ENCODE peak calls at places on chromosome 17, in ten cellular contexts. One of them, this sample, is unnamed.

GRCh38 chr17:31480067-31480466 is 88.6 kb downstream of the RAB11FIP4 start:
- DNase-seq in fibroblast of the aortic adventitia: no peak
- DNase-seq in mesenchymal stem cell: no peak
- DNase-seq in AG10803: no peak
- DNase-seq in psoas muscle: peak
- DNase-seq in lung: no peak
- DNase-seq in BJ: no peak
- DNase-seq in RWPE2: no peak
- DNase-seq in CD8-positive, alpha-beta memory T cell: no peak
- DNase-seq in adrenal gland: no peak
- DNase-seq in this sample: no peak

GRCh38 chr17:78915872-78916632 is 9.1 kb downstream of the TIMP2 start:
- DNase-seq in fibroblast of the aortic adventitia: peak
- DNase-seq in mesenchymal stem cell: peak
- DNase-seq in AG10803: peak
- DNase-seq in psoas muscle: peak
- DNase-seq in lung: peak
- DNase-seq in BJ: no peak
- DNase-seq in RWPE2: no peak
- DNase-seq in CD8-positive, alpha-beta memory T cell: no peak
- DNase-seq in adrenal gland: peak
- DNase-seq in this sample: no peak

GRCh38 chr17:72077326-72077960 is 43.4 kb upstream of the SOX9 start:
- DNase-seq in fibroblast of the aortic adventitia: no peak
- DNase-seq in mesenchymal stem cell: no peak
- DNase-seq in AG10803: no peak
- DNase-seq in psoas muscle: no peak
- DNase-seq in lung: no peak
- DNase-seq in BJ: no peak
- DNase-seq in RWPE2: no peak
- DNase-seq in CD8-positive, alpha-beta memory T cell: no peak
- DNase-seq in adrenal gland: no peak
- DNase-seq in this sample: no peak

GRCh38 chr17:50153650-50154575 is 3.4 kb upstream of the PPP1R9B start:
- DNase-seq in fibroblast of the aortic adventitia: peak
- DNase-seq in mesenchymal stem cell: no peak
- DNase-seq in AG10803: no peak
- DNase-seq in psoas muscle: peak
- DNase-seq in lung: no peak
- DNase-seq in BJ: no peak
- DNase-seq in RWPE2: no peak
- DNase-seq in CD8-positive, alpha-beta memory T cell: no peak
- DNase-seq in adrenal gland: peak
- DNase-seq in this sample: no peak

GRCh38 chr17:356671-357434 is 4.2 kb upstream of the RPH3AL start:
- DNase-seq in fibroblast of the aortic adventitia: no peak
- DNase-seq in mesenchymal stem cell: no peak
- DNase-seq in AG10803: no peak
- DNase-seq in psoas muscle: peak
- DNase-seq in lung: no peak
- DNase-seq in BJ: no peak
- DNase-seq in RWPE2: no peak
- DNase-seq in CD8-positive, alpha-beta memory T cell: no peak
- DNase-seq in adrenal gland: no peak
- DNase-seq in this sample: no peak

GRCh38 chr17:47315451-47316266 is 8.1 kb upstream of the EFCAB13 start:
- DNase-seq in fibroblast of the aortic adventitia: peak
- DNase-seq in mesenchymal stem cell: peak
- DNase-seq in AG10803: peak
- DNase-seq in psoas muscle: no peak
- DNase-seq in lung: no peak
- DNase-seq in BJ: no peak
- DNase-seq in RWPE2: no peak
- DNase-seq in CD8-positive, alpha-beta memory T cell: peak
- DNase-seq in adrenal gland: peak
- DNase-seq in this sample: no peak

GRCh38 chr17:82933911-82934310 is 94.1 kb upstream of the ZNF750 start:
- DNase-seq in fibroblast of the aortic adventitia: no peak
- DNase-seq in mesenchymal stem cell: no peak
- DNase-seq in AG10803: no peak
- DNase-seq in psoas muscle: peak
- DNase-seq in lung: no peak
- DNase-seq in BJ: no peak
- DNase-seq in RWPE2: peak
- DNase-seq in CD8-positive, alpha-beta memory T cell: peak
- DNase-seq in adrenal gland: no peak
- DNase-seq in this sample: peak

GRCh38 chr17:17774009-17774881 is 62.5 kb downstream of the SREBF1 start:
- DNase-seq in fibroblast of the aortic adventitia: peak
- DNase-seq in mesenchymal stem cell: peak
- DNase-seq in AG10803: no peak
- DNase-seq in psoas muscle: peak
- DNase-seq in lung: no peak
- DNase-seq in BJ: no peak
- DNase-seq in RWPE2: no peak
- DNase-seq in CD8-positive, alpha-beta memory T cell: no peak
- DNase-seq in adrenal gland: peak
- DNase-seq in this sample: no peak

GRCh38 chr17:41896726-41897125 is 22.0 kb downstream of the ACLY start:
- DNase-seq in fibroblast of the aortic adventitia: no peak
- DNase-seq in mesenchymal stem cell: no peak
- DNase-seq in AG10803: no peak
- DNase-seq in psoas muscle: no peak
- DNase-seq in lung: no peak
- DNase-seq in BJ: no peak
- DNase-seq in RWPE2: no peak
- DNase-seq in CD8-positive, alpha-beta memory T cell: no peak
- DNase-seq in adrenal gland: no peak
- DNase-seq in this sample: no peak

GRCh38 chr17:1639549-1639948 is 6.0 kb downstream of the SCARF1 start:
- DNase-seq in fibroblast of the aortic adventitia: no peak
- DNase-seq in mesenchymal stem cell: no peak
- DNase-seq in AG10803: no peak
- DNase-seq in psoas muscle: no peak
- DNase-seq in lung: peak
- DNase-seq in BJ: no peak
- DNase-seq in RWPE2: no peak
- DNase-seq in CD8-positive, alpha-beta memory T cell: no peak
- DNase-seq in adrenal gland: no peak
- DNase-seq in this sample: no peak

GRCh38 chr17:42687707-42688275 is 5.5 kb downstream of the CNTNAP1 start:
- DNase-seq in fibroblast of the aortic adventitia: no peak
- DNase-seq in mesenchymal stem cell: no peak
- DNase-seq in AG10803: no peak
- DNase-seq in psoas muscle: no peak
- DNase-seq in lung: no peak
- DNase-seq in BJ: no peak
- DNase-seq in RWPE2: no peak
- DNase-seq in CD8-positive, alpha-beta memory T cell: no peak
- DNase-seq in adrenal gland: no peak
- DNase-seq in this sample: no peak

GRCh38 chr17:4594406-4595349 is 10.3 kb downstream of the SMTNL2 start:
- DNase-seq in fibroblast of the aortic adventitia: no peak
- DNase-seq in mesenchymal stem cell: no peak
- DNase-seq in AG10803: no peak
- DNase-seq in psoas muscle: peak
- DNase-seq in lung: no peak
- DNase-seq in BJ: no peak
- DNase-seq in RWPE2: no peak
- DNase-seq in CD8-positive, alpha-beta memory T cell: no peak
- DNase-seq in adrenal gland: no peak
- DNase-seq in this sample: no peak

GRCh38 chr17:72362466-72363335 is 241.9 kb downstream of the SOX9 start:
- DNase-seq in fibroblast of the aortic adventitia: peak
- DNase-seq in mesenchymal stem cell: peak
- DNase-seq in AG10803: peak
- DNase-seq in psoas muscle: no peak
- DNase-seq in lung: no peak
- DNase-seq in BJ: no peak
- DNase-seq in RWPE2: no peak
- DNase-seq in CD8-positive, alpha-beta memory T cell: no peak
- DNase-seq in adrenal gland: no peak
- DNase-seq in this sample: no peak

GRCh38 chr17:14755002-14755401 is 454.1 kb downstream of the HS3ST3B1 start:
- DNase-seq in fibroblast of the aortic adventitia: no peak
- DNase-seq in mesenchymal stem cell: peak
- DNase-seq in AG10803: peak
- DNase-seq in psoas muscle: no peak
- DNase-seq in lung: no peak
- DNase-seq in BJ: peak
- DNase-seq in RWPE2: no peak
- DNase-seq in CD8-positive, alpha-beta memory T cell: no peak
- DNase-seq in adrenal gland: no peak
- DNase-seq in this sample: no peak

GRCh38 chr17:8397636-8398035 is at the start of gene RNF222:
- DNase-seq in fibroblast of the aortic adventitia: no peak
- DNase-seq in mesenchymal stem cell: no peak
- DNase-seq in AG10803: no peak
- DNase-seq in psoas muscle: no peak
- DNase-seq in lung: no peak
- DNase-seq in BJ: no peak
- DNase-seq in RWPE2: no peak
- DNase-seq in CD8-positive, alpha-beta memory T cell: no peak
- DNase-seq in adrenal gland: no peak
- DNase-seq in this sample: no peak
- H3K4me3 ChIP-seq in fibroblast of the aortic adventitia: no peak
- H3K4me3 ChIP-seq in mesenchymal stem cell: no peak
- H3K4me3 ChIP-seq in AG10803: no peak
- H3K4me3 ChIP-seq in psoas muscle: no peak
- H3K4me3 ChIP-seq in lung: no peak
- H3K4me3 ChIP-seq in BJ: no peak
- H3K4me3 ChIP-seq in RWPE2: no peak
- H3K4me3 ChIP-seq in CD8-positive, alpha-beta memory T cell: no peak
- H3K4me3 ChIP-seq in adrenal gland: no peak
- H3K4me3 ChIP-seq in this sample: no peak

GRCh38 chr17:29617125-29617480 is 5.6 kb downstream of the CORO6 start:
- DNase-seq in fibroblast of the aortic adventitia: peak
- DNase-seq in mesenchymal stem cell: peak
- DNase-seq in AG10803: peak
- DNase-seq in psoas muscle: peak
- DNase-seq in lung: peak
- DNase-seq in BJ: no peak
- DNase-seq in RWPE2: no peak
- DNase-seq in CD8-positive, alpha-beta memory T cell: peak
- DNase-seq in adrenal gland: peak
- DNase-seq in this sample: peak
- H3K4me3 ChIP-seq in fibroblast of the aortic adventitia: no peak
- H3K4me3 ChIP-seq in mesenchymal stem cell: peak
- H3K4me3 ChIP-seq in AG10803: peak
- H3K4me3 ChIP-seq in psoas muscle: peak
- H3K4me3 ChIP-seq in lung: no peak
- H3K4me3 ChIP-seq in BJ: no peak
- H3K4me3 ChIP-seq in RWPE2: no peak
- H3K4me3 ChIP-seq in CD8-positive, alpha-beta memory T cell: peak
- H3K4me3 ChIP-seq in adrenal gland: no peak
- H3K4me3 ChIP-seq in this sample: peak

GRCh38 chr17:55433029-55433628 is 11.5 kb upstream of the MMD start:
- DNase-seq in fibroblast of the aortic adventitia: no peak
- DNase-seq in mesenchymal stem cell: no peak
- DNase-seq in AG10803: no peak
- DNase-seq in psoas muscle: no peak
- DNase-seq in lung: no peak
- DNase-seq in BJ: no peak
- DNase-seq in RWPE2: no peak
- DNase-seq in CD8-positive, alpha-beta memory T cell: no peak
- DNase-seq in adrenal gland: no peak
- DNase-seq in this sample: no peak

GRCh38 chr17:55435408-55435807 is 13.8 kb upstream of the MMD start:
- DNase-seq in fibroblast of the aortic adventitia: no peak
- DNase-seq in mesenchymal stem cell: no peak
- DNase-seq in AG10803: no peak
- DNase-seq in psoas muscle: no peak
- DNase-seq in lung: no peak
- DNase-seq in BJ: no peak
- DNase-seq in RWPE2: no peak
- DNase-seq in CD8-positive, alpha-beta memory T cell: no peak
- DNase-seq in adrenal gland: no peak
- DNase-seq in this sample: no peak

GRCh38 chr17:55434721-55435120 is 13.1 kb upstream of the MMD start:
- DNase-seq in fibroblast of the aortic adventitia: no peak
- DNase-seq in mesenchymal stem cell: no peak
- DNase-seq in AG10803: no peak
- DNase-seq in psoas muscle: no peak
- DNase-seq in lung: no peak
- DNase-seq in BJ: no peak
- DNase-seq in RWPE2: no peak
- DNase-seq in CD8-positive, alpha-beta memory T cell: no peak
- DNase-seq in adrenal gland: no peak
- DNase-seq in this sample: no peak

GRCh38 chr17:55432358-55433028 is 10.9 kb upstream of the MMD start:
- DNase-seq in fibroblast of the aortic adventitia: peak
- DNase-seq in mesenchymal stem cell: peak
- DNase-seq in AG10803: peak
- DNase-seq in psoas muscle: no peak
- DNase-seq in lung: no peak
- DNase-seq in BJ: no peak
- DNase-seq in RWPE2: no peak
- DNase-seq in CD8-positive, alpha-beta memory T cell: no peak
- DNase-seq in adrenal gland: no peak
- DNase-seq in this sample: no peak

GRCh38 chr17:55433629-55434422 is 12.2 kb upstream of the MMD start:
- DNase-seq in fibroblast of the aortic adventitia: peak
- DNase-seq in mesenchymal stem cell: peak
- DNase-seq in AG10803: peak
- DNase-seq in psoas muscle: no peak
- DNase-seq in lung: peak
- DNase-seq in BJ: peak
- DNase-seq in RWPE2: peak
- DNase-seq in CD8-positive, alpha-beta memory T cell: no peak
- DNase-seq in adrenal gland: no peak
- DNase-seq in this sample: no peak
- H3K4me3 ChIP-seq in fibroblast of the aortic adventitia: no peak
- H3K4me3 ChIP-seq in mesenchymal stem cell: no peak
- H3K4me3 ChIP-seq in AG10803: no peak
- H3K4me3 ChIP-seq in psoas muscle: no peak
- H3K4me3 ChIP-seq in lung: no peak
- H3K4me3 ChIP-seq in BJ: no peak
- H3K4me3 ChIP-seq in RWPE2: no peak
- H3K4me3 ChIP-seq in CD8-positive, alpha-beta memory T cell: no peak
- H3K4me3 ChIP-seq in adrenal gland: no peak
- H3K4me3 ChIP-seq in this sample: no peak

DNA sequence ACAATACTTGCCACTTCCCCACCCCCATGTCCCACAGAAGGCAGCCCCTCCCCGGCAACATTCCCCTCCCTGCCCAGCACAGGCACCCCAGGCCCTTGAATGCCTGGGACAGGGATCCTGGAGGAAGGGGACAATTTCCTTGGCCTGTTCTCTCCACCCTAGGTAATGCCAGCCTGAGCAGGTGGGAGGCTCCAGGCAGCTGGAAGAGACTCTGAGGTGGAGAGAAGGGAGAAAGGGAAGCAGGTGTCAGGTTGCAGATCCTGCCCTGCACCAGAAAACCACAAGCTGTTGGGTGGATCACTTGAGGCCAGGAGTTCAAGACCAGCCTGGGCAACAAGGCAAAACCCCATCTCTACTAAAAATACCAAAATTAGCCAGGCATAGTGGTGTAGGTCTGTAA is 8.9 kb downstream of the MPP2 start:
- DNase-seq in fibroblast of the aortic adventitia: no peak
- DNase-seq in mesenchymal stem cell: no peak
- DNase-seq in AG10803: no peak
- DNase-seq in psoas muscle: no peak
- DNase-seq in lung: no peak
- DNase-seq in BJ: no peak
- DNase-seq in RWPE2: no peak
- DNase-seq in CD8-positive, alpha-beta memory T cell: no peak
- DNase-seq in adrenal gland: no peak
- DNase-seq in this sample: no peak
- H3K4me3 ChIP-seq in fibroblast of the aortic adventitia: no peak
- H3K4me3 ChIP-seq in mesenchymal stem cell: no peak
- H3K4me3 ChIP-seq in AG10803: no peak
- H3K4me3 ChIP-seq in psoas muscle: no peak
- H3K4me3 ChIP-seq in lung: no peak
- H3K4me3 ChIP-seq in BJ: no peak
- H3K4me3 ChIP-seq in RWPE2: no peak
- H3K4me3 ChIP-seq in CD8-positive, alpha-beta memory T cell: no peak
- H3K4me3 ChIP-seq in adrenal gland: no peak
- H3K4me3 ChIP-seq in this sample: no peak